ENCODE peak calls at places on chromosome 3, in eight cellular contexts. Q is GM23338, X is SK-N-SH, V is hepatocyte, D is GM23248, N is PC-3, R is Karpas-422, K is HCT116. A is an unnamed sample.

GRCh38 chr3:141368062-141368924 is at the start of gene ZBTB38:
- DNase-seq in Q (peak; percentile 87), X (peak; percentile 16), V (peak; percentile 96), D (peak; percentile 93), N (peak; percentile 89), R (no peak), K (peak; percentile 95), A (peak; percentile 88)

GRCh38 chr3:97736928-97737327 is 27.6 kb upstream of the ARL6 start:
- DNase-seq in Q (no peak), X (no peak), V (no peak), D (no peak), N (no peak), R (no peak), K (no peak), A (no peak)

GRCh38 chr3:145865329-145865904 is 295.6 kb downstream of the PLOD2 start:
- DNase-seq in Q (no peak), X (no peak), V (no peak), D (no peak), N (no peak), R (no peak), K (no peak), A (no peak)

GRCh38 chr3:56883828-56884227 is 82.1 kb upstream of the ARHGEF3 start:
- DNase-seq in Q (no peak), X (no peak), V (no peak), D (no peak), N (no peak), R (no peak), K (no peak), A (no peak)

GRCh38 chr3:116444819-116445290 is 432 bp downstream of the LSAMP start:
- DNase-seq in Q (peak; percentile 52), X (peak; percentile 59), V (peak; percentile 35), D (peak; percentile 50), N (no peak), R (no peak), K (no peak), A (no peak)

GRCh38 chr3:151306168-151306810 is 10.3 kb downstream of the GPR87 start:
- DNase-seq in Q (no peak), X (no peak), V (no peak), D (no peak), N (no peak), R (no peak), K (no peak), A (no peak)

GRCh38 chr3:183688869-183689268 is 8.7 kb upstream of the YEATS2 start:
- DNase-seq in Q (no peak), X (no peak), V (no peak), D (peak; percentile 48), N (peak; percentile 51), R (no peak), K (no peak), A (no peak)

GRCh38 chr3:151096697-151097096 is 11.2 kb downstream of the MED12L start:
- DNase-seq in Q (no peak), X (no peak), V (no peak), D (no peak), N (no peak), R (no peak), K (no peak), A (no peak)

GRCh38 chr3:11244131-11244677 is 28.0 kb upstream of the ATG7 start:
- DNase-seq in Q (peak; percentile 44), X (no peak), V (no peak), D (peak; percentile 60), N (peak; percentile 79), R (no peak), K (no peak), A (peak; percentile 63)

GRCh38 chr3:122403489-122403888 is 12.4 kb downstream of the WDR5B start:
- DNase-seq in Q (no peak), X (no peak), V (no peak), D (peak; percentile 43), N (no peak), R (no peak), K (no peak), A (no peak)

GRCh38 chr3:138800248-138800647 is 34.5 kb downstream of the PIK3CB start:
- DNase-seq in Q (no peak), X (no peak), V (no peak), D (no peak), N (no peak), R (no peak), K (no peak), A (no peak)

GRCh38 chr3:8846176-8846575 is 76.8 kb upstream of the OXTR start:
- DNase-seq in Q (no peak), X (no peak), V (no peak), D (no peak), N (no peak), R (no peak), K (no peak), A (no peak)

GRCh38 chr3:73624363-73625123 is at the start of gene PDZRN3:
- DNase-seq in Q (peak; percentile 74), X (peak; percentile 82), V (peak; percentile 80), D (peak; percentile 95), N (no peak), R (no peak), K (no peak), A (no peak)

GRCh38 chr3:73621388-73621787 is 3.4 kb downstream of the PDZRN3 start:
- DNase-seq in Q (no peak), X (no peak), V (peak; percentile 39), D (peak; percentile 40), N (no peak), R (no peak), K (no peak), A (no peak)

GRCh38 chr3:73623996-73624362 is 762 bp downstream of the PDZRN3 start:
- DNase-seq in Q (peak; percentile 88), X (peak; percentile 78), V (peak; percentile 83), D (peak; percentile 94), N (no peak), R (no peak), K (no peak), A (no peak)

GRCh38 chr3:73623316-73623715 is 1.4 kb downstream of the PDZRN3 start:
- DNase-seq in Q (no peak), X (no peak), V (no peak), D (peak; percentile 41), N (no peak), R (no peak), K (no peak), A (no peak)

DNA sequence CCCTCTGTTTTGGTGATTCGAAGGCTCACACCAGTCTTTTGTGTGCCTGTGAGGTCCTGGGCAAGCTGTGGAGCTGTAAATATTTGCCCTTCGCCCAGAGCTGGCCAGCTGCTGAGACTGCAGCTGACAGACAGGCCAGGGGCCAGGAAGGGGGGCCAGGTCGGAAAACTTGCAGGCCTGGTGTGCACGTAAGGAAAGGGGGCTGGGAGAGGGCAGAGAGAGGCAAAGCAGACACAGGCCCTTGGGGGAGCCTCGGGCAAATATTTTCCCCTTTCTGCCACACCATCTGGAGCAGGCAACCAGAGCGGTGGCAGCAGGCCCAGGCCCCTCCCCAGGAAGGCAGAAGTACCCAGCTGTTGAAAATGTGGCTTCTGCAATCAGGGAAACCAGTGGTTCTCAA is 2.6 kb downstream of the PDZRN3 start:
- DNase-seq in Q (peak; percentile 31), X (peak; percentile 78), V (peak; percentile 77), D (peak; percentile 65), N (no peak), R (no peak), K (no peak), A (no peak)
- H3K4me2 ChIP-seq in Q (peak overlapping the region; percentile 51), X (peak overlapping the region; percentile 97), V (peak overlapping the region; percentile 87), D (peak overlapping the region; percentile 94), N (no peak overlapping the region), R (no peak overlapping the region), K (no peak overlapping the region), A (no peak overlapping the region)

GRCh38 chr3:169090559-169090958 is 573.0 kb downstream of the MECOM start:
- DNase-seq in Q (no peak), X (no peak), V (no peak), D (no peak), N (no peak), R (no peak), K (no peak), A (no peak)
- H3K9me2 ChIP-seq in Q (no peaks in the 10 kb centered on the region), X (no peaks in the 10 kb centered on the region), V (no peaks in the 10 kb centered on the region), D (no peaks in the 10 kb centered on the region), N (no peaks in the 10 kb centered on the region), R (no peaks in the 10 kb centered on the region), K (no peaks in the 10 kb centered on the region), A (no peaks in the 10 kb centered on the region)

GRCh38 chr3:101936419-101937331 is 87.4 kb downstream of the NFKBIZ start:
- DNase-seq in Q (no peak), X (no peak), V (no peak), D (peak; percentile 88), N (peak; percentile 88), R (peak; percentile 58), K (no peak), A (peak; percentile 77)
- H3K4me2 ChIP-seq in Q (no peak overlapping the region), X (peak overlapping the region; percentile 25), V (no peak overlapping the region), D (peak overlapping the region; percentile 53), N (peak overlapping the region; percentile 5), R (peak overlapping the region; percentile 13), K (no peak overlapping the region), A (peak overlapping the region; percentile 4)

GRCh38 chr3:160108357-160108756 is 116.9 kb upstream of the C3orf80 start:
- DNase-seq in Q (no peak), X (no peak), V (no peak), D (no peak), N (peak; percentile 30), R (no peak), K (no peak), A (no peak)

GRCh38 chr3:160112996-160113395 is 112.2 kb upstream of the C3orf80 start:
- DNase-seq in Q (no peak), X (no peak), V (no peak), D (no peak), N (no peak), R (no peak), K (no peak), A (no peak)

GRCh38 chr3:160115387-160115786 is 109.8 kb upstream of the C3orf80 start:
- DNase-seq in Q (no peak), X (no peak), V (no peak), D (no peak), N (no peak), R (no peak), K (no peak), A (no peak)

GRCh38 chr3:160112481-160112880 is 112.7 kb upstream of the C3orf80 start:
- DNase-seq in Q (no peak), X (no peak), V (no peak), D (no peak), N (no peak), R (no peak), K (no peak), A (no peak)

GRCh38 chr3:160114352-160114751 is 110.9 kb upstream of the C3orf80 start:
- DNase-seq in Q (no peak), X (no peak), V (no peak), D (no peak), N (no peak), R (no peak), K (no peak), A (no peak)
- H3K9me2 ChIP-seq in Q (peaks cover 3% of the 10 kb centered on the region), X (no peaks in the 10 kb centered on the region), V (no peaks in the 10 kb centered on the region), D (no peaks in the 10 kb centered on the region), N (no peaks in the 10 kb centered on the region), R (no peaks in the 10 kb centered on the region), K (no peaks in the 10 kb centered on the region), A (no peaks in the 10 kb centered on the region)